ENCODE peak calls at places on chromosomes 4 and X, in eight cellular contexts. L, M, E, J, K, R, G and W are unnamed samples.

GRCh38 chrX:69562904-69563568 is 52.9 kb upstream of the EDA start:
- DNase-seq in R (no peak), L (no peak), G (no peak), M (no peak), E (no peak), J (no peak), K (no peak), W (no peak)

GRCh38 chr4:64582492-64582891 is 173.2 kb upstream of the TECRL start:
- DNase-seq in R (no peak), E (no peak), L (no peak), K (no peak), J (no peak), G (no peak), M (no peak), W (no peak)

GRCh38 chr4:15784959-15785634 is 7.0 kb downstream of the CD38 start:
- DNase-seq in G (no peak), E (no peak), L (peak), J (no peak), R (no peak), M (no peak), K (no peak), W (no peak)

GRCh38 chr4:145071560-145071959 is 26.4 kb downstream of the ANAPC10 start:
- DNase-seq in M (no peak), E (no peak), R (no peak), J (no peak), G (no peak), K (no peak), L (no peak), W (no peak)

GRCh38 chr4:17324431-17324830 is 187.5 kb downstream of the QDPR start:
- DNase-seq in E (peak), K (peak), R (no peak), L (peak), J (peak), M (peak), G (peak), W (peak)

GRCh38 chr4:118033148-118034060 is 882 bp upstream of the NDST3 start:
- DNase-seq in L (no peak), E (peak), M (peak), R (no peak), K (peak), G (no peak), J (no peak), W (peak)

GRCh38 chr4:629916-630641 is 4.7 kb downstream of the PDE6B start:
- DNase-seq in K (no peak), R (no peak), L (no peak), E (no peak), J (no peak), G (no peak), M (no peak), W (no peak)

GRCh38 chrX:12447448-12448154 is 309.3 kb downstream of the FRMPD4 start:
- DNase-seq in R (peak), E (no peak), M (peak), L (no peak), G (no peak), K (no peak), J (no peak), W (peak)

GRCh38 chrX:49269768-49270248 is at the start of gene PPP1R3F:
- DNase-seq in J (peak), L (no peak), M (no peak), K (no peak), G (no peak), E (no peak), R (no peak), W (no peak)

GRCh38 chrX:151985955-151986354 is 11.5 kb upstream of the GABRE start:
- DNase-seq in R (no peak), K (no peak), L (no peak), E (no peak), M (peak), J (no peak), G (no peak), W (no peak)

GRCh38 chrX:1486177-1486576 is 33.5 kb upstream of the ASMTL start:
- DNase-seq in R (no peak), G (no peak), J (peak), M (no peak), E (no peak), K (no peak), L (no peak), W (no peak)

GRCh38 chr4:113449407-113449974 is 312.0 kb downstream of the CAMK2D start:
- DNase-seq in G (no peak), R (no peak), E (no peak), J (no peak), M (no peak), L (no peak), K (no peak), W (no peak)

GRCh38 chr4:17347445-17347844 is 164.4 kb downstream of the QDPR start:
- DNase-seq in R (peak), K (peak), J (no peak), L (peak), G (no peak), M (peak), E (no peak), W (peak)

GRCh38 chr4:766152-766515 is 59.8 kb downstream of the CPLX1 start:
- DNase-seq in L (no peak), M (no peak), E (no peak), K (no peak), J (no peak), R (peak), G (no peak), W (peak)

GRCh38 chr4:108644237-108644636 is 6.2 kb upstream of the OSTC start:
- DNase-seq in E (no peak), L (no peak), R (no peak), G (no peak), K (no peak), J (no peak), M (peak), W (no peak)

GRCh38 chr4:106034205-106034604 is 138.9 kb downstream of the NPNT start:
- DNase-seq in J (no peak), L (no peak), E (no peak), M (no peak), G (no peak), R (no peak), K (no peak), W (no peak)

GRCh38 chrX:150540965-150541364 is 27.5 kb upstream of the MTM1 start:
- DNase-seq in G (no peak), J (no peak), R (no peak), M (no peak), L (no peak), K (no peak), E (no peak), W (no peak)

GRCh38 chr4:4780634-4781287 is 78.7 kb upstream of the MSX1 start:
- DNase-seq in L (no peak), R (no peak), K (no peak), M (peak), J (no peak), E (no peak), G (no peak), W (peak)

GRCh38 chr4:118989098-118990080 is 100.7 kb downstream of the SYNPO2 start:
- DNase-seq in E (no peak), J (no peak), R (peak), K (no peak), M (peak), G (no peak), L (no peak), W (peak)

GRCh38 chr4:76252271-76252653 is 741 bp downstream of the FAM47E start:
- DNase-seq in J (no peak), G (no peak), R (no peak), K (no peak), E (no peak), L (no peak), M (no peak), W (no peak)

GRCh38 chrX:135481696-135482179 is 38.7 kb upstream of the INTS6L start:
- DNase-seq in R (no peak), K (no peak), L (no peak), G (no peak), M (no peak), E (no peak), J (no peak), W (no peak)

GRCh38 chr4:161183729-161184128 is 980.1 kb downstream of the FSTL5 start:
- DNase-seq in R (no peak), G (no peak), M (no peak), K (no peak), J (no peak), L (no peak), E (no peak), W (no peak)

GRCh38 chr4:147790412-147790811 is 58.5 kb downstream of the ARHGAP10 start:
- DNase-seq in M (no peak), R (no peak), G (no peak), E (no peak), K (no peak), J (no peak), L (no peak), W (peak)

GRCh38 chrX:21723097-21723496 is 34.8 kb downstream of the SMPX start:
- DNase-seq in L (no peak), J (no peak), M (no peak), G (no peak), K (no peak), R (peak), E (no peak), W (no peak)

GRCh38 chr4:39235021-39235420 is 52.7 kb downstream of the WDR19 start:
- DNase-seq in G (no peak), L (no peak), K (no peak), M (no peak), R (no peak), E (no peak), J (no peak), W (no peak)

GRCh38 chr4:147714575-147715401 is 17.1 kb upstream of the ARHGAP10 start:
- DNase-seq in L (no peak), G (no peak), J (no peak), R (peak), M (peak), E (no peak), K (no peak), W (peak)

GRCh38 chrX:80556148-80556547 is 135.9 kb downstream of the TENT5D start:
- DNase-seq in L (no peak), J (no peak), R (no peak), K (no peak), G (no peak), M (no peak), E (no peak), W (no peak)

GRCh38 chr4:37794046-37794445 is 32.4 kb upstream of the PGM2 start:
- DNase-seq in R (no peak), G (no peak), K (no peak), E (no peak), L (no peak), M (peak), J (no peak), W (no peak)

GRCh38 chrX:69906447-69906846 is 143.3 kb downstream of the AWAT2 start:
- DNase-seq in R (no peak), L (no peak), G (no peak), K (no peak), M (no peak), J (no peak), E (no peak), W (no peak)

GRCh38 chr4:40682298-40683101 is 52.8 kb upstream of the RBM47 start:
- DNase-seq in G (peak), J (no peak), E (no peak), M (no peak), L (no peak), R (no peak), K (no peak), W (no peak)

GRCh38 chrX:108736509-108737479 is at the start of gene IRS4:
- DNase-seq in K (peak), L (no peak), E (no peak), M (peak), R (no peak), G (no peak), J (no peak), W (no peak)

GRCh38 chr4:3255611-3256186 is 6.7 kb downstream of the MSANTD1 start:
- DNase-seq in G (no peak), L (no peak), M (no peak), K (no peak), J (no peak), R (no peak), E (peak), W (no peak)

GRCh38 chrX:53682885-53683555 is 3.5 kb downstream of the HUWE1 start:
- DNase-seq in R (peak), E (no peak), G (peak), K (peak), J (peak), M (peak), L (peak), W (no peak)

GRCh38 chr4:53478671-53479456 is 101.4 kb downstream of the FIP1L1 start:
- DNase-seq in E (no peak), J (no peak), K (no peak), R (peak), L (no peak), G (no peak), M (peak), W (peak)